ENCODE peak calls at places on chromosomes 7 and 10, in seven cellular contexts. Q, V, B, D, C, U and I are unnamed samples.

GRCh38 chr10:18261063-18261462 is 120.8 kb downstream of the CACNB2 start:
- DNase-seq in D (no peak), Q (no peak), U (no peak), V (no peak), C (no peak), B (no peak), I (no peak)

GRCh38 chr7:5001911-5002310 is 42.9 kb upstream of the MMD2 start:
- DNase-seq in U (no peak), D (no peak), V (no peak), B (no peak), Q (no peak), C (no peak), I (peak; percentile 59)

GRCh38 chr7:92685146-92686042 is 95.2 kb upstream of the FAM133B start:
- DNase-seq in B (no peak), C (no peak), V (no peak), D (no peak), U (no peak), Q (no peak), I (no peak)

GRCh38 chr10:51683031-51683830 is 16.2 kb downstream of the CSTF2T start:
- DNase-seq in U (peak; percentile 66), D (no peak), B (no peak), C (no peak), Q (no peak), V (peak; percentile 64), I (no peak)

GRCh38 chr10:111455776-111456426 is 379.1 kb downstream of the ADRA2A start:
- DNase-seq in U (no peak), V (no peak), B (no peak), C (no peak), D (no peak), Q (no peak), I (no peak)

GRCh38 chr10:35470535-35470934 is 134.2 kb downstream of the CCNY start:
- DNase-seq in D (no peak), C (no peak), B (no peak), Q (no peak), V (peak; percentile 53), U (no peak), I (no peak)

GRCh38 chr10:45180946-45181439 is 134.4 kb downstream of the OR13A1 start:
- DNase-seq in D (no peak), V (no peak), Q (no peak), B (no peak), C (no peak), U (no peak), I (no peak)

GRCh38 chr7:83520706-83521105 is 128.2 kb downstream of the SEMA3E start:
- DNase-seq in U (no peak), D (no peak), V (no peak), B (no peak), Q (peak; percentile 29), C (no peak), I (no peak)

GRCh38 chr10:129546106-129546505 is 79.1 kb downstream of the MGMT start:
- DNase-seq in C (no peak), V (no peak), B (no peak), U (no peak), Q (no peak), D (no peak), I (no peak)

GRCh38 chr10:119542357-119542989 is at the start of gene RGS10:
- DNase-seq in Q (peak; percentile 81), D (peak; percentile 42), C (peak; percentile 87), B (peak; percentile 49), V (peak; percentile 69), U (no peak), I (peak; percentile 59)

GRCh38 chr7:40230086-40230485 is 95.3 kb downstream of the SUGCT start:
- DNase-seq in D (no peak), U (no peak), B (no peak), C (no peak), V (peak; percentile 89), Q (no peak), I (no peak)

GRCh38 chr10:10773109-10773508 is 244.6 kb upstream of the CELF2 start:
- DNase-seq in D (no peak), B (no peak), U (no peak), Q (no peak), C (no peak), V (no peak), I (no peak)

GRCh38 chr10:34024708-34025425 is 690.4 kb upstream of the NRP1 start:
- DNase-seq in B (no peak), D (no peak), V (peak; percentile 33), C (no peak), U (no peak), Q (no peak), I (peak; percentile 54)

GRCh38 chr10:47137311-47137851 is 162.6 kb upstream of the GDF10 start:
- DNase-seq in V (peak; percentile 85), C (no peak), D (no peak), Q (peak; percentile 19), B (no peak), U (peak; percentile 65), I (peak; percentile 42)

GRCh38 chr10:25294032-25294926 is 119.5 kb downstream of the GPR158 start:
- DNase-seq in B (no peak), U (no peak), C (no peak), Q (peak; percentile 5), D (no peak), V (peak; percentile 54), I (peak; percentile 72)

GRCh38 chr7:140596751-140597424 is 43.7 kb downstream of the DENND2A start:
- DNase-seq in V (peak; percentile 71), Q (no peak), D (no peak), B (no peak), C (no peak), U (no peak), I (no peak)

GRCh38 chr10:110500515-110500905 is 2.8 kb downstream of the DUSP5 start:
- DNase-seq in V (peak; percentile 68), C (no peak), Q (peak; percentile 15), B (no peak), U (no peak), D (no peak), I (peak; percentile 77)

GRCh38 chr10:113059001-113059780 is 109.1 kb downstream of the TCF7L2 start:
- DNase-seq in V (peak; percentile 88), D (no peak), B (no peak), C (no peak), U (no peak), Q (no peak), I (no peak)
- H3K4me3 ChIP-seq in V (peak overlapping the region; percentile 49), D (no peak overlapping the region), B (peak overlapping the region; percentile 47), C (no peak overlapping the region), U (peak overlapping the region; percentile 44), Q (no peak overlapping the region), I (no peak overlapping the region)

GRCh38 chr7:48528689-48529088 is 357.4 kb downstream of the ABCA13 start:
- DNase-seq in D (no peak), V (no peak), B (no peak), U (no peak), C (no peak), Q (no peak), I (no peak)

GRCh38 chr7:48525726-48526374 is 354.6 kb downstream of the ABCA13 start:
- DNase-seq in V (no peak), D (no peak), B (no peak), Q (no peak), U (no peak), C (no peak), I (no peak)

GRCh38 chr7:48518092-48518491 is 346.8 kb downstream of the ABCA13 start:
- DNase-seq in C (no peak), D (no peak), U (no peak), V (no peak), Q (no peak), B (no peak), I (peak; percentile 10)

GRCh38 chr7:48526375-48526732 is 355.1 kb downstream of the ABCA13 start:
- DNase-seq in Q (no peak), V (no peak), D (no peak), C (no peak), B (no peak), U (no peak), I (no peak)

DNA sequence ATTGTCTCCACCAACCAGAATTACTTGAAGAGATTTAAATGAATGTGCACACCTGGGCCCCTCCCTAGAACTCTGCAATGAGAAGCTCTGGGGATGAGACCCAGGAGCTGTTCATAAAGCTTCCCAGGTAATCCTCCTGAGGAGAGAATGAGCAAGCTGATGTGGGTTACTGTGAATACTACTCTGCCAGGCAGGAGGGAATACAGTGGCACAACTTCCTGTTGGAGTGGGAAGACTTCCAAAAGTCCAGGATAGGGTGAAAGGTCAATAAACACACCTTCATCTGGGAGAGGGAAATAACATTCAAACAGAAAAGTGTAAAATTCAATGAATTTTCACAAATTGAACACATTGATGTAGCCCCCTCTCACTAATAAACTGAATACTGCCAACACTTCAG is 351.4 kb downstream of the ABCA13 start:
- DNase-seq in B (no peak), Q (no peak), U (no peak), V (no peak), D (no peak), C (no peak), I (no peak)
- TF ChIP-seq CTCF in B (no peak), Q (no peak), U (no peak), V (no peak), D (no peak), C (no peak), I (no peak)

GRCh38 chr10:114518401-114519305 is 114.4 kb upstream of the AFAP1L2 start:
- DNase-seq in C (no peak), U (no peak), Q (no peak), B (no peak), D (no peak), V (no peak), I (peak; percentile 93)

GRCh38 chr10:114519756-114520288 is 115.5 kb upstream of the AFAP1L2 start:
- DNase-seq in V (no peak), U (no peak), D (no peak), Q (no peak), B (no peak), C (no peak), I (peak; percentile 46)

GRCh38 chr10:114517681-114518250 is 113.5 kb upstream of the AFAP1L2 start:
- DNase-seq in D (no peak), C (no peak), U (no peak), B (no peak), V (no peak), Q (no peak), I (peak; percentile 13)

GRCh38 chr10:114520453-114520852 is 116.2 kb upstream of the AFAP1L2 start:
- DNase-seq in D (no peak), V (peak; percentile 89), U (no peak), B (no peak), Q (no peak), C (no peak), I (peak; percentile 98)

DNA sequence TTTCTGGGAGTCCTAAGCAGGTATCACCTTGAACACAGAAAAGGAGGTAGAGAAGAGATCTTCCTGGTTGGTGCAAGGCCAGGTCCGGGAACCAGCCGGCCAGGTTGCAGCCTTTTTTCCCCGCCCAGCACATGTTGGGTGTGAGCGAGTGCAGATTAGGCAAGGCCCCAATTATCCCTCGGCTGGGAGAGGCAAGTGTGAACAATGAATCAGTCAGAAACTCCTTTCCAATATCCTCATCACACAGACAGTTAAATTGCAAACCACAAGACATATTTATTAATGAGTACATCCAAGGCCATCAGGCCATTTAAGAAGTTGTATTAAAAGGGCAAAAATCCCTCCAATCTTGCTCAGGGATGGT is 115.0 kb upstream of the AFAP1L2 start:
- DNase-seq in U (no peak), D (no peak), V (no peak), C (no peak), B (no peak), Q (peak; percentile 71), I (peak; percentile 98)
- H3K4me3 ChIP-seq in U (no peak overlapping the region), D (no peak overlapping the region), V (no peak overlapping the region), C (no peak overlapping the region), B (no peak overlapping the region), Q (peak overlapping the region; percentile 27), I (no peak overlapping the region)

DNA sequence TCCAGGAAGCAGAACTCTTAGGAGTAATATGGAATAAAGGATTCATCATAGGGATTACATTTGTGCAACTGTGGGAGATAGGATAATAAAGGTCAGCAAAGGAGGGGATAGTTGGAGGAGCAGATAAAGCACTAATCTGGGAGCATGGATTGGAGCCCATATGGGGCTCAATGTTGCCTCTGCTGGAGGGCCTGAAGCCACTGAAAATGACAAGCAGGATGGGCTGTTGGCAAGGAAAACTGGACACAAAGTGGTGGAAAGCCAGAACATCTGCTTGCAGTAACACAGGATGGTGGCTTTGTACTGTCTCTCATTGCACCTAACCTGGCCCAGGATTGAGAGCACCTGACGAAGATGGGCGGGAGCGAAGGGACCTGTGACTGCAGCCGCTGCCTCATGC is 15.0 kb upstream of the COMMD3 start:
- DNase-seq in U (no peak), C (no peak), Q (no peak), D (no peak), B (no peak), V (no peak), I (no peak)
- TF ChIP-seq CTCF in U (no peak), C (peak; percentile 6), Q (peak; percentile 10), D (no peak), B (no peak), V (peak; percentile 3), I (no peak)